ENCODE peak calls at places on chromosomes 11 and 22, in nine cellular contexts. C is Caki2; V is C1 segment of cervical spinal cord; Q is NCI-H510A treated with DMSO at 0.1 percent for 48 hours; D is naive thymus-derived CD8-positive, alpha-beta T cell; E is endothelial cell; R is anterior cingulate cortex; L is cardiac muscle cell; X is AG09309. Y is an unnamed sample.

GRCh38 chr11:29449280-29450074 is 567.4 kb downstream of the KCNA4 start:
- DNase-seq in V (no peak), X (no peak), Q (no peak), L (peak), E (no peak), C (no peak), D (no peak), R (no peak), Y (no peak)

GRCh38 chr11:96259053-96259837 is 83.8 kb downstream of the MAML2 start:
- DNase-seq in Q (no peak), E (no peak), X (no peak), C (peak), V (no peak), D (no peak), R (no peak), L (peak), Y (no peak)

GRCh38 chr11:78432058-78432515 is 14.5 kb upstream of the GAB2 start:
- DNase-seq in X (no peak), Q (no peak), D (no peak), V (no peak), C (peak), L (peak), R (no peak), E (peak), Y (peak)

GRCh38 chr22:41009222-41009948 is 58.2 kb downstream of the RBX1 start:
- DNase-seq in X (peak), Q (no peak), D (no peak), V (no peak), L (peak), R (no peak), E (no peak), C (no peak), Y (no peak)

GRCh38 chr22:39519681-39520053 is 695 bp upstream of the ATF4 start:
- DNase-seq in L (peak), V (peak), D (no peak), X (no peak), R (peak), Q (peak), E (no peak), C (no peak), Y (no peak)

GRCh38 chr11:45180888-45181594 is 34.6 kb downstream of the PRDM11 start:
- DNase-seq in Q (no peak), E (peak), V (no peak), C (peak), D (no peak), X (no peak), L (peak), R (no peak), Y (peak)

GRCh38 chr22:20117656-20118571 is 888 bp upstream of the TRMT2A start:
- DNase-seq in R (no peak), V (no peak), D (peak), C (no peak), X (no peak), Q (no peak), E (no peak), L (peak), Y (no peak)

GRCh38 chr11:35167451-35167954 is 28.5 kb downstream of the CD44 start:
- DNase-seq in C (no peak), R (no peak), Q (no peak), V (no peak), E (no peak), D (no peak), L (peak), X (peak), Y (no peak)

GRCh38 chr11:66619080-66619554 is 2.7 kb downstream of the RBM14 start:
- DNase-seq in D (peak), E (no peak), R (no peak), Q (no peak), L (peak), C (peak), X (no peak), V (no peak), Y (no peak)

GRCh38 chr22:40463727-40464126 is 93.3 kb downstream of the SGSM3 start:
- DNase-seq in E (no peak), C (no peak), X (no peak), V (no peak), L (no peak), Q (no peak), R (no peak), D (peak), Y (no peak)

GRCh38 chr11:14422052-14422813 is 63.2 kb upstream of the RRAS2 start:
- DNase-seq in L (peak), C (peak), D (no peak), E (peak), V (peak), Q (peak), R (peak), X (peak), Y (peak)

GRCh38 chr11:3224730-3225098 is 6.1 kb upstream of the MRGPRG start:
- DNase-seq in L (no peak), E (no peak), X (no peak), R (no peak), C (no peak), Q (no peak), V (no peak), D (no peak), Y (peak)

GRCh38 chr22:19105867-19106802 is 16.1 kb downstream of the DGCR2 start:
- DNase-seq in R (no peak), D (peak), V (no peak), L (no peak), C (no peak), E (peak), Q (no peak), X (no peak), Y (no peak)

GRCh38 chr22:35425971-35426800 is 26.2 kb downstream of the MCM5 start:
- DNase-seq in Q (peak), E (no peak), V (no peak), R (no peak), L (no peak), C (peak), X (no peak), D (no peak), Y (no peak)

GRCh38 chr11:95512177-95512576 is 277.4 kb downstream of the FAM76B start:
- DNase-seq in R (no peak), C (no peak), D (no peak), V (no peak), L (peak), E (no peak), X (peak), Q (no peak), Y (no peak)

GRCh38 chr11:78961186-78961782 is 386.6 kb upstream of the NARS2 start:
- DNase-seq in Q (peak), V (no peak), R (no peak), C (no peak), D (no peak), X (no peak), L (peak), E (peak), Y (no peak)

GRCh38 chr11:42766191-42766590 is 545.6 kb upstream of the API5 start:
- DNase-seq in Q (peak), D (no peak), C (no peak), E (no peak), L (no peak), V (no peak), X (no peak), R (no peak), Y (no peak)

GRCh38 chr22:26681395-26681821 is 24.0 kb downstream of the MIAT start:
- DNase-seq in X (no peak), Q (no peak), R (no peak), E (peak), L (peak), D (no peak), C (no peak), V (no peak), Y (peak)